ENCODE peak calls at places on chromosomes 2 and 18, in nine cellular contexts. O, M, J, Q, X, F, P, E and C are unnamed samples.

GRCh38 chr18:51149605-51150429 is 47.7 kb downstream of the MEX3C start:
- DNase-seq in O (no peak), M (peak), J (no peak), Q (no peak), X (peak), F (no peak), P (peak), E (no peak), C (no peak)

GRCh38 chr18:51068111-51068510 is 38.1 kb downstream of the SMAD4 start:
- DNase-seq in O (no peak), M (peak), J (no peak), Q (no peak), X (peak), F (no peak), P (no peak), E (no peak), C (no peak)

GRCh38 chr2:24702800-24703199 is 90.4 kb downstream of the PTRHD1 start:
- DNase-seq in O (no peak), M (peak), J (peak), Q (peak), X (peak), F (peak), P (no peak), E (no peak), C (no peak)

GRCh38 chr2:12335185-12335584 is 381.6 kb upstream of the TRIB2 start:
- DNase-seq in O (no peak), M (no peak), J (no peak), Q (no peak), X (no peak), F (no peak), P (no peak), E (no peak), C (no peak)

GRCh38 chr2:229407170-229407569 is 136.1 kb upstream of the PID1 start:
- DNase-seq in O (no peak), M (peak), J (peak), Q (peak), X (peak), F (no peak), P (peak), E (no peak), C (no peak)

GRCh38 chr2:67604360-67604759 is 207.2 kb downstream of the ETAA1 start:
- DNase-seq in O (no peak), M (no peak), J (no peak), Q (no peak), X (no peak), F (no peak), P (no peak), E (no peak), C (no peak)

GRCh38 chr2:63619328-63619727 is 30.6 kb downstream of the MDH1 start:
- DNase-seq in O (no peak), M (no peak), J (no peak), Q (no peak), X (no peak), F (no peak), P (no peak), E (no peak), C (no peak)

GRCh38 chr2:68110102-68110501 is 47.3 kb upstream of the C1D start:
- DNase-seq in O (no peak), M (no peak), J (peak), Q (no peak), X (no peak), F (peak), P (no peak), E (no peak), C (no peak)

GRCh38 chr2:223865124-223865523 is 27.7 kb upstream of the AP1S3 start:
- DNase-seq in O (peak), M (no peak), J (no peak), Q (no peak), X (no peak), F (no peak), P (no peak), E (no peak), C (no peak)

GRCh38 chr2:67991456-67991855 is 71.3 kb downstream of the C1D start:
- DNase-seq in O (no peak), M (no peak), J (no peak), Q (no peak), X (no peak), F (no peak), P (no peak), E (no peak), C (no peak)

GRCh38 chr2:240928476-240929363 is 22.6 kb downstream of the CROCC2 start:
- DNase-seq in O (no peak), M (no peak), J (no peak), Q (no peak), X (no peak), F (no peak), P (no peak), E (no peak), C (no peak)

GRCh38 chr2:82790277-82791021 is 1668.6 kb downstream of the SUCLG1 start:
- DNase-seq in O (no peak), M (peak), J (no peak), Q (no peak), X (peak), F (no peak), P (no peak), E (no peak), C (no peak)

GRCh38 chr2:185473838-185474237 is 264.8 kb upstream of the FSIP2 start:
- DNase-seq in O (no peak), M (no peak), J (no peak), Q (no peak), X (no peak), F (no peak), P (no peak), E (no peak), C (no peak)

GRCh38 chr2:185477452-185477851 is 261.2 kb upstream of the FSIP2 start:
- DNase-seq in O (no peak), M (peak), J (no peak), Q (no peak), X (no peak), F (no peak), P (no peak), E (no peak), C (no peak)

GRCh38 chr2:185472574-185472973 is 266.0 kb upstream of the FSIP2 start:
- DNase-seq in O (no peak), M (no peak), J (no peak), Q (no peak), X (no peak), F (no peak), P (no peak), E (no peak), C (no peak)

GRCh38 chr2:185471441-185471840 is 267.2 kb upstream of the FSIP2 start:
- DNase-seq in O (no peak), M (no peak), J (no peak), Q (no peak), X (no peak), F (no peak), P (no peak), E (no peak), C (no peak)

GRCh38 chr2:185475868-185476267 is 262.7 kb upstream of the FSIP2 start:
- DNase-seq in O (no peak), M (no peak), J (peak), Q (no peak), X (no peak), F (no peak), P (no peak), E (no peak), C (no peak)
- TF ChIP-seq CTCF in O (no peak), M (peak), J (no peak), Q (no peak), X (peak), F (no peak), P (no peak), E (no peak), C (no peak)

DNA sequence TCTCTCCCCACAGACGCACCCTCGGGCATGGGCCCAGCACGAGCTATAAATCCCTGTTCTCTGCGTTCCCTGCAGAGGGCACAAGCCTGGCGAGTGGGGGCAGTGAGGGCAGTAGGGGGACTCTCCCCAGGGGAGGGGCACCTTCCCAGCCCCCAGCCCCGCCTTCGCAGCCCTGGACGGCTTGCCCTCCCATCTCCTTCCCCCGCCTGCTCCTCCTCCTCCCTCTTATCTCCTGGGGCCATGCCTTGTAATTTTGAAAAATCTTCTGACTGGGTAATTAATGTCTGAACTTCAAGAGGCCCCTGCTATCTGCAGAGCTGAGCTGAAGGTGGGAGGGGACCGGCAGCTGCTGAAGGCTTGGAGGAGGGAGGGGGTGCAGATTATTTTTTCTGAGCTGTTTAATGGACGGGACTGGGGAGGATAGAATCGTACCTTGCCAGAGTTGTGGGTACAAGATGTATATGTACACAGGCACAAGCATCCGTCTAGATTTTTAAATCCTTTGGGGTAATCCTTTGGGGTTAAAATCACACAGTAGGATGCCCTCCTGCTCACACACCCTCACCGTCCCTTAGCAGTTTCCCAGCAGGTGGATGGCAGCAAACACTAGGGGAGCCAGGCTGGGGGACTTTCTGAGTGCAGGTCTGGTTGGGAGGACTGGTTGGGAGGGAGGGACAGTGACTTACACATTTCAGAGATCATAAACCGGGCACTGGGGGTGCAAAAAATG is 121.9 kb downstream of the SMAD7 start:
- DNase-seq in O (peak), M (no peak), J (peak), Q (no peak), X (no peak), F (no peak), P (no peak), E (peak), C (no peak)
- TF ChIP-seq CTCF in O (no peak), M (no peak), J (peak), Q (no peak), X (peak), F (no peak), P (no peak), E (no peak), C (no peak)

GRCh38 chr2:98822301-98823164 is 91.6 kb upstream of the MGAT4A start:
- DNase-seq in O (peak), M (peak), J (no peak), Q (no peak), X (no peak), F (no peak), P (peak), E (peak), C (no peak)
- TF ChIP-seq CTCF in O (peak), M (peak), J (peak), Q (no peak), X (peak), F (no peak), P (peak), E (no peak), C (no peak)

GRCh38 chr18:46174317-46175039 is 70.3 kb downstream of the HAUS1 start:
- DNase-seq in O (peak), M (peak), J (peak), Q (no peak), X (peak), F (peak), P (peak), E (peak), C (peak)
- TF ChIP-seq CTCF in O (no peak), M (peak), J (no peak), Q (no peak), X (peak), F (no peak), P (no peak), E (no peak), C (no peak)

DNA sequence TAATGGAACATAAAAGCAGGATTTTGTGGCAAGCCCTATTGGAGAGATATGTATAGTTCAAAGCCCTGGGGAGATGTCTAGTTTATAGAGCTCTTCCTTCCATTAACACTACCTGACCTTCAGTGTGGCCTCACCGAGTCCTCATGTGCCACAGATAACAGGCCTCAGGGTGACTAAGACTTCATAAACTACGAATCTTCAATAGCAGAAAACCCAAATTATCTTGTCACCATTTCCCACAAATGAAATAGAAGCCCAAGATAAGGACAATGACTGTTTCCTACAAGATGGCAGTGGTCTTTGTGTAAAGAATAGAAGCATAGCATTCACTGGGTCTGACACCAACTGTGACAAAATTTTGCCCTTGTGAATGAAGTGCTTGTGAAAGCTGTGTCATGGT is 136.5 kb upstream of the CWC22 start:
- DNase-seq in O (no peak), M (no peak), J (no peak), Q (no peak), X (no peak), F (no peak), P (no peak), E (no peak), C (no peak)
- TF ChIP-seq CTCF in O (no peak), M (no peak), J (no peak), Q (no peak), X (no peak), F (no peak), P (no peak), E (no peak), C (no peak)

GRCh38 chr18:26813043-26813442 is 52.5 kb downstream of the AQP4 start:
- DNase-seq in O (no peak), M (peak), J (peak), Q (peak), X (no peak), F (peak), P (peak), E (no peak), C (peak)
- TF ChIP-seq CTCF in O (no peak), M (peak), J (peak), Q (peak), X (peak), F (peak), P (peak), E (no peak), C (peak)